ENCODE peak calls at places on chromosomes 13 and 19, in five cellular contexts. One of them, this sample, is unnamed.

GRCh38 chr19:5308471-5309437 is 31.9 kb downstream of the PTPRS start:
- DNase-seq in K562: peak; percentile 62
- DNase-seq in GM23338: no peak
- DNase-seq in GM12878: no peak
- DNase-seq in HepG2: no peak
- DNase-seq in this sample: no peak

GRCh38 chr19:9700229-9700981 is 25.5 kb upstream of the ZNF562 start:
- DNase-seq in K562: peak; percentile 16
- DNase-seq in GM23338: no peak
- DNase-seq in GM12878: no peak
- DNase-seq in HepG2: no peak
- DNase-seq in this sample: no peak

GRCh38 chr19:31992750-31993149 is 352.7 kb upstream of the ZNF507 start:
- DNase-seq in K562: no peak
- DNase-seq in GM23338: no peak
- DNase-seq in GM12878: no peak
- DNase-seq in HepG2: no peak
- DNase-seq in this sample: no peak

GRCh38 chr19:2422951-2423880 is 4.2 kb downstream of the TIMM13 start:
- DNase-seq in K562: no peak
- DNase-seq in GM23338: no peak
- DNase-seq in GM12878: no peak
- DNase-seq in HepG2: no peak
- DNase-seq in this sample: no peak

GRCh38 chr19:18733196-18733647 is 49.7 kb downstream of the CRTC1 start:
- DNase-seq in K562: no peak
- DNase-seq in GM23338: no peak
- DNase-seq in GM12878: no peak
- DNase-seq in HepG2: peak; percentile 18
- DNase-seq in this sample: no peak

GRCh38 chr13:80400164-80400767 is 59.3 kb upstream of the SPRY2 start:
- DNase-seq in K562: no peak
- DNase-seq in GM23338: no peak
- DNase-seq in GM12878: peak; percentile 8
- DNase-seq in HepG2: no peak
- DNase-seq in this sample: no peak

GRCh38 chr13:103236213-103236612 is 170.0 kb upstream of the SLC10A2 start:
- DNase-seq in K562: no peak
- DNase-seq in GM23338: peak; percentile 3
- DNase-seq in GM12878: no peak
- DNase-seq in HepG2: no peak
- DNase-seq in this sample: no peak

GRCh38 chr19:35226748-35227147 is 1.8 kb downstream of the FAM187B start:
- DNase-seq in K562: no peak
- DNase-seq in GM23338: no peak
- DNase-seq in GM12878: no peak
- DNase-seq in HepG2: no peak
- DNase-seq in this sample: no peak

GRCh38 chr13:28699246-28699645 is 19.5 kb downstream of the SLC46A3 start:
- DNase-seq in K562: no peak
- DNase-seq in GM23338: no peak
- DNase-seq in GM12878: no peak
- DNase-seq in HepG2: no peak
- DNase-seq in this sample: no peak

GRCh38 chr19:27684293-27684692 is 1528.7 kb downstream of the UQCRFS1 start:
- DNase-seq in K562: no peak
- DNase-seq in GM23338: no peak
- DNase-seq in GM12878: no peak
- DNase-seq in HepG2: no peak
- DNase-seq in this sample: no peak

GRCh38 chr19:3773814-3774515 is 1.9 kb upstream of the RAX2 start:
- DNase-seq in K562: no peak
- DNase-seq in GM23338: no peak
- DNase-seq in GM12878: no peak
- DNase-seq in HepG2: no peak
- DNase-seq in this sample: no peak

GRCh38 chr19:52570005-52570861 is at the start of gene ZNF701:
- DNase-seq in K562: peak; percentile 93
- DNase-seq in GM23338: peak; percentile 94
- DNase-seq in GM12878: peak; percentile 72
- DNase-seq in HepG2: peak; percentile 72
- DNase-seq in this sample: peak; percentile 99

GRCh38 chr19:16025108-16026101 is 50.9 kb upstream of the TPM4 start:
- DNase-seq in K562: peak; percentile 59
- DNase-seq in GM23338: peak; percentile 52
- DNase-seq in GM12878: no peak
- DNase-seq in HepG2: peak; percentile 61
- DNase-seq in this sample: peak; percentile 67

GRCh38 chr13:69882451-69882850 is 225.2 kb upstream of the ATXN8OS start:
- DNase-seq in K562: no peak
- DNase-seq in GM23338: no peak
- DNase-seq in GM12878: no peak
- DNase-seq in HepG2: no peak
- DNase-seq in this sample: no peak

GRCh38 chr13:110714798-110715394 is 1.4 kb downstream of the ING1 start:
- DNase-seq in K562: no peak
- DNase-seq in GM23338: peak; percentile 64
- DNase-seq in GM12878: no peak
- DNase-seq in HepG2: peak; percentile 20
- DNase-seq in this sample: peak; percentile 49

GRCh38 chr13:105063676-105064075 is 1471.8 kb downstream of the EFNB2 start:
- DNase-seq in K562: no peak
- DNase-seq in GM23338: no peak
- DNase-seq in GM12878: no peak
- DNase-seq in HepG2: no peak
- DNase-seq in this sample: no peak

GRCh38 chr13:110149036-110149435 is 157.9 kb downstream of the COL4A1 start:
- DNase-seq in K562: no peak
- DNase-seq in GM23338: no peak
- DNase-seq in GM12878: no peak
- DNase-seq in HepG2: no peak
- DNase-seq in this sample: no peak

GRCh38 chr19:13095934-13096890 is 6.4 kb downstream of the LYL1 start:
- DNase-seq in K562: peak; percentile 90
- DNase-seq in GM23338: peak; percentile 90
- DNase-seq in GM12878: no peak
- DNase-seq in HepG2: peak; percentile 67
- DNase-seq in this sample: peak; percentile 75

GRCh38 chr19:50252111-50252886 is 48.9 kb downstream of the MYH14 start:
- DNase-seq in K562: peak; percentile 48
- DNase-seq in GM23338: peak; percentile 69
- DNase-seq in GM12878: no peak
- DNase-seq in HepG2: no peak
- DNase-seq in this sample: peak; percentile 82

GRCh38 chr19:19544257-19545127 is 6.4 kb downstream of the CILP2 start:
- DNase-seq in K562: no peak
- DNase-seq in GM23338: no peak
- DNase-seq in GM12878: no peak
- DNase-seq in HepG2: no peak
- DNase-seq in this sample: no peak

GRCh38 chr13:95706356-95706755 is 29.4 kb downstream of the DNAJC3 start:
- DNase-seq in K562: no peak
- DNase-seq in GM23338: no peak
- DNase-seq in GM12878: no peak
- DNase-seq in HepG2: no peak
- DNase-seq in this sample: no peak

GRCh38 chr13:25468330-25469178 is 96.8 kb downstream of the ATP8A2 start:
- DNase-seq in K562: peak; percentile 84
- DNase-seq in GM23338: peak; percentile 73
- DNase-seq in GM12878: no peak
- DNase-seq in HepG2: no peak
- DNase-seq in this sample: peak; percentile 74

GRCh38 chr13:78993792-78994191 is 334.8 kb upstream of the OBI1 start:
- DNase-seq in K562: no peak
- DNase-seq in GM23338: peak; percentile 19
- DNase-seq in GM12878: peak; percentile 21
- DNase-seq in HepG2: no peak
- DNase-seq in this sample: no peak

GRCh38 chr13:113151745-113152707 is 6.4 kb upstream of the PROZ start:
- DNase-seq in K562: no peak
- DNase-seq in GM23338: no peak
- DNase-seq in GM12878: no peak
- DNase-seq in HepG2: no peak
- DNase-seq in this sample: no peak

GRCh38 chr19:29942404-29943261 is 594 bp downstream of the URI1 start:
- DNase-seq in K562: peak; percentile 73
- DNase-seq in GM23338: peak; percentile 71
- DNase-seq in GM12878: no peak
- DNase-seq in HepG2: peak; percentile 43
- DNase-seq in this sample: peak; percentile 50

GRCh38 chr13:75385708-75386083 is 96.3 kb downstream of the TBC1D4 start:
- DNase-seq in K562: no peak
- DNase-seq in GM23338: no peak
- DNase-seq in GM12878: no peak
- DNase-seq in HepG2: no peak
- DNase-seq in this sample: no peak
- TF ChIP-seq CREB1 in K562: no peak
- TF ChIP-seq CREB1 in GM23338: no peak
- TF ChIP-seq CREB1 in GM12878: no peak
- TF ChIP-seq CREB1 in HepG2: no peak
- TF ChIP-seq CREB1 in this sample: no peak

DNA sequence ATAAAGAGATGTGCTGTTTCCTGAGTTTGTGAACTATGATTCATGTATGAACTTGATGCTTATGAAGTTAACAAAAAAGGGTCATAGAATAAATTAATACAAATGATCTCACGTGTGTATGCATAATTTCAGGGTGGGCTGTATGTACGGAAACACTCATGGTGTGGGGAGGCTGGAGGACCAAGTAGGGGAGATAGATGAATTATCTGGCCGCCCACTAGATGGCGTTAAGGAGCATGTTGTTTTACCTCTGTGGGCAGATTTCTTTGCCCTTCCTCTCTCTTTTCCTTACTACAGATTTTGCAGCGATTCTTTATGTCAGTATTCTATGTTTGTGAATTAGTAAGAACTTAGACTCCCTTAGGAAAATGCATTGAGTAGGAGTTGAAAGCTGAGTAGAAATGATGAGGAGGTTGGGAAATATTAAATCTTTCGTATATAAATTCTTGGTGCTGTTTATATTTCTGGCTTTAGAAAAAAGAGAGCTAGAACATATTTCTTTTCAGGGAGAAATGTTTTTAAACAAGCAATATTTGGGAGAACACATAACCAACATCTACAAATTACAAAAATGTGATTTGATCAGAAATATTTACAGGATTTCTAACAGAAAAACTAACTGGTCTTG is 47.4 kb upstream of the TMTC4 start:
- DNase-seq in K562: peak; percentile 40
- DNase-seq in GM23338: peak; percentile 80
- DNase-seq in GM12878: no peak
- DNase-seq in HepG2: peak; percentile 50
- DNase-seq in this sample: peak; percentile 76
- TF ChIP-seq CREB1 in K562: no peak
- TF ChIP-seq CREB1 in GM23338: no peak
- TF ChIP-seq CREB1 in GM12878: no peak
- TF ChIP-seq CREB1 in HepG2: no peak
- TF ChIP-seq CREB1 in this sample: no peak

GRCh38 chr13:21583496-21583895 is 20.5 kb downstream of the MICU2 start:
- DNase-seq in K562: no peak
- DNase-seq in GM23338: peak; percentile 78
- DNase-seq in GM12878: no peak
- DNase-seq in HepG2: peak; percentile 44
- DNase-seq in this sample: peak; percentile 20
- TF ChIP-seq CREB1 in K562: no peak
- TF ChIP-seq CREB1 in GM23338: no peak
- TF ChIP-seq CREB1 in GM12878: no peak
- TF ChIP-seq CREB1 in HepG2: no peak
- TF ChIP-seq CREB1 in this sample: no peak

GRCh38 chr19:57111329-57111644 is 8.5 kb upstream of the USP29 start:
- DNase-seq in K562: no peak
- DNase-seq in GM23338: no peak
- DNase-seq in GM12878: no peak
- DNase-seq in HepG2: no peak
- DNase-seq in this sample: no peak

GRCh38 chr19:57106646-57107235 is 13.0 kb upstream of the USP29 start:
- DNase-seq in K562: no peak
- DNase-seq in GM23338: peak; percentile 33
- DNase-seq in GM12878: no peak
- DNase-seq in HepG2: no peak
- DNase-seq in this sample: no peak

GRCh38 chr19:57103573-57104277 is 16.1 kb upstream of the USP29 start:
- DNase-seq in K562: peak; percentile 57
- DNase-seq in GM23338: peak; percentile 83
- DNase-seq in GM12878: peak; percentile 15
- DNase-seq in HepG2: peak; percentile 47
- DNase-seq in this sample: peak; percentile 63

GRCh38 chr19:57110592-57111328 is 9.0 kb upstream of the USP29 start:
- DNase-seq in K562: no peak
- DNase-seq in GM23338: peak; percentile 6
- DNase-seq in GM12878: no peak
- DNase-seq in HepG2: no peak
- DNase-seq in this sample: no peak

DNA sequence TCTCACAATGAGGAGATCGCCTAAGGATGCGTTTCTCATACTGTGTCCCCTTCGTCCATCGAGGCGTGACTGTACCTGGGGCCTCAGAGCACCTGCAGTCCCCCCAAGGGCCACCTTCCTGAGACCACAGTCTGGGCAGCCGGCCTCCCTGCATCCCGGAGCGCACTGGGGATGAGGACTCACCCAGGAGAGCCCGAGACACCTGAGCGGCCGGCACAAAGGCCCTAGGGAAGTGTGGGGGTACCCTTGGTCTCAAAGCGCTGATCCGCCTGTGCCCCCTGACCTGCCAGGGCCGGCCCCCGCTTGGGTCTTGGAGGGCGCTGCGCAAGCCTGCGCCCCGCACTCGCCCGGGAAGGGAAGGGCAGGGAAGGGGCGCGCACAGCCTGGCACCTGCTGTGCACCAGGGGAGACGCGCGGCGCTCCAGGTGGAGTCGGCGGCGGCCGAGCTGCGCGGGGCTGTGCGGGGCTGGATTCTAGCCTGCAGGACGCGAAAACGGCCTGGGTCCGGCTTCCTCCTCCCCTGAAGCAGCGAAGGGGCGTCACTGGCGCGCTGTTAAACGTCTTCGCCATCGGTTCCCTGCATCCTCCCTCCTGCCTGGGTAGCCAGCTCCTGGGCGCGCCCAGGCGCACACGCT is 13.7 kb upstream of the USP29 start:
- DNase-seq in K562: no peak
- DNase-seq in GM23338: peak; percentile 21
- DNase-seq in GM12878: no peak
- DNase-seq in HepG2: no peak
- DNase-seq in this sample: no peak
- TF ChIP-seq CREB1 in K562: no peak
- TF ChIP-seq CREB1 in GM23338: no peak
- TF ChIP-seq CREB1 in GM12878: no peak
- TF ChIP-seq CREB1 in HepG2: no peak
- TF ChIP-seq CREB1 in this sample: no peak

GRCh38 chr19:24101459-24102122 is 14.6 kb downstream of the ZNF254 start:
- DNase-seq in K562: no peak
- DNase-seq in GM23338: no peak
- DNase-seq in GM12878: no peak
- DNase-seq in HepG2: no peak
- DNase-seq in this sample: no peak
- TF ChIP-seq CREB1 in K562: no peak
- TF ChIP-seq CREB1 in GM23338: no peak
- TF ChIP-seq CREB1 in GM12878: no peak
- TF ChIP-seq CREB1 in HepG2: no peak
- TF ChIP-seq CREB1 in this sample: no peak

GRCh38 chr19:47511128-47511517 is 3.7 kb downstream of the NAPA start:
- DNase-seq in K562: no peak
- DNase-seq in GM23338: no peak
- DNase-seq in GM12878: no peak
- DNase-seq in HepG2: no peak
- DNase-seq in this sample: no peak
- TF ChIP-seq CREB1 in K562: no peak
- TF ChIP-seq CREB1 in GM23338: no peak
- TF ChIP-seq CREB1 in GM12878: no peak
- TF ChIP-seq CREB1 in HepG2: no peak
- TF ChIP-seq CREB1 in this sample: no peak

GRCh38 chr19:33795370-33796163 is 1.1 kb upstream of the KCTD15 start:
- DNase-seq in K562: peak; percentile 92
- DNase-seq in GM23338: peak; percentile 93
- DNase-seq in GM12878: no peak
- DNase-seq in HepG2: peak; percentile 66
- DNase-seq in this sample: peak; percentile 88
- TF ChIP-seq CREB1 in K562: peak; percentile 43
- TF ChIP-seq CREB1 in GM23338: peak; percentile 87
- TF ChIP-seq CREB1 in GM12878: no peak
- TF ChIP-seq CREB1 in HepG2: no peak
- TF ChIP-seq CREB1 in this sample: no peak